ENCODE peak calls at places on chromosomes 11 and 22, in seven cellular contexts. O is GM12865, T is fibroblast of the aortic adventitia, J is kidney epithelial cell, U is natural killer cell, C is prostate gland, N is tibial nerve. F is an unnamed sample.

GRCh38 chr22:48090332-48090672 is 1327.9 kb downstream of the TBC1D22A start:
- DNase-seq in O (no peak), T (no peak), J (no peak), U (no peak), C (no peak), N (no peak), F (no peak)

GRCh38 chr22:36740716-36741115 is 35.2 kb downstream of the IFT27 start:
- DNase-seq in O (no peak), T (no peak), J (no peak), U (no peak), C (no peak), N (no peak), F (no peak)

GRCh38 chr22:45284705-45285305 is at the start of gene UPK3A:
- DNase-seq in O (peak), T (no peak), J (no peak), U (peak), C (peak), N (no peak), F (peak)

GRCh38 chr11:97702948-97703347 is 1313.1 kb downstream of the JRKL start:
- DNase-seq in O (no peak), T (no peak), J (no peak), U (no peak), C (no peak), N (no peak), F (no peak)

GRCh38 chr11:2549876-2550605 is 105.2 kb downstream of the KCNQ1 start:
- DNase-seq in O (no peak), T (no peak), J (no peak), U (no peak), C (no peak), N (no peak), F (no peak)

GRCh38 chr22:43418079-43418825 is 6.4 kb downstream of the MPPED1 start:
- DNase-seq in O (no peak), T (no peak), J (no peak), U (no peak), C (no peak), N (no peak), F (no peak)

GRCh38 chr11:118152552-118153471 is at the start of gene SCN4B:
- DNase-seq in O (no peak), T (peak), J (no peak), U (no peak), C (peak), N (no peak), F (peak)

GRCh38 chr22:31046591-31047226 is 34.4 kb upstream of the SMTN start:
- DNase-seq in O (no peak), T (no peak), J (no peak), U (no peak), C (no peak), N (peak), F (no peak)

GRCh38 chr11:7278314-7278917 is 26.7 kb downstream of the SYT9 start:
- DNase-seq in O (peak), T (peak), J (no peak), U (no peak), C (no peak), N (no peak), F (no peak)

GRCh38 chr22:27438271-27438980 is 363.1 kb downstream of the MN1 start:
- DNase-seq in O (no peak), T (peak), J (no peak), U (no peak), C (peak), N (peak), F (no peak)

GRCh38 chr11:28447226-28447625 is 339.0 kb downstream of the METTL15 start:
- DNase-seq in O (no peak), T (peak), J (no peak), U (no peak), C (no peak), N (no peak), F (no peak)

GRCh38 chr11:63931045-63931444 is 7.8 kb upstream of the NAA40 start:
- DNase-seq in O (no peak), T (no peak), J (no peak), U (no peak), C (no peak), N (no peak), F (no peak)

GRCh38 chr11:131025020-131025419 is 108.7 kb upstream of the SNX19 start:
- DNase-seq in O (peak), T (peak), J (no peak), U (no peak), C (no peak), N (no peak), F (no peak)

GRCh38 chr11:1308745-1309497 is 511 bp downstream of the TOLLIP start:
- DNase-seq in O (peak), T (peak), J (no peak), U (no peak), C (no peak), N (no peak), F (no peak)

GRCh38 chr11:64844330-64845124 is at the start of gene CDC42BPG:
- DNase-seq in O (peak), T (peak), J (no peak), U (peak), C (peak), N (no peak), F (peak)

DNA sequence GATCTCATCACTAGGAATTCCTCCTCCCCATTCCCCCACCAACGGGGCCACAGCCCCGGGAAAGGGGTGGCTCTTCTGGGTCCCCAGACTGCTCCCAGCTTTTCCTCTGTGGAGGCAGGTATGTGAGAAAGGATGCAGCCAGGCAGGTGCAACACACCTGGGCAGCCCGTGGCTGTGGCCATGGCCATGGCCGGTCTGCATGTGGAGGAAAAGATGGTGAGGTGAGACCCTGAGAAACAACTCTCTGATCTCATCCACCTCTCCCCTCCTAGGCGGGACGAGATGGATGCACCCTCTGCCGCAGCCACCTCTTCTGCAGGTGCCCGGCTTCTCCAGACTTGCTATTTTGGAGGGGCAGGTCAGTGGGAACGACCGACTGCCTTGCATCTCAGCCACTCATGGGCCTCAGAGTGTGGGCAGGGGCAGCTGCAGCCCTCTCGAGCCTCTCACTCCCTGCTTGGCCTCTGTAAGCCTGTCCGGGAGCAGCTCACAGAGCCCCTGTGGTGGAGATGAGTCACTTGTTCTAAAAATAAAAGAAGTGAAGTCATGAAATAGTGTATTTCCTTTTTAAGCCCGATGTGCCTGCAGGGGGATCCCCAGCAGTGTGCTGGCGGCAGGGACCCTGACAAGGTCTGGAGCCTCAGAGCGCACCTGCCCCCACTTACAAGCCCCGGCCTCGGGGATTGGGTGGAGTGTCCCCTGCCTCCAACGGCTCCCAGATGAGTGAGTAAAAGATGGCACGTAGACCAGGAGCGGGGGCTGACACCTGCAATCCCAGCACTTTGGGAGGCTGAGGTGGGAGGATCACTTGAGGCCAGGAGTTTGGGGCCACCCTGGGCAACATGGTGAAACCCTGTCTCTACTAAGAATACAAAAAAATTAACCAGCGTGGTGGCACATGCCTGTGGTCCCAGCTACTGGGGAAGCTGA is 10.7 kb downstream of the SMIM38 start:
- DNase-seq in O (peak), T (peak), J (peak), U (no peak), C (no peak), N (no peak), F (no peak)
- TF ChIP-seq CTCF in O (no peak), T (peak), J (peak), U (no peak), C (no peak), N (no peak), F (no peak)

GRCh38 chr11:45817191-45817590 is 12.2 kb downstream of the SLC35C1 start:
- DNase-seq in O (peak), T (no peak), J (no peak), U (no peak), C (no peak), N (no peak), F (no peak)
- TF ChIP-seq CTCF in O (no peak), T (no peak), J (no peak), U (no peak), C (no peak), N (no peak), F (no peak)

GRCh38 chr22:26174280-26174679 is 5.0 kb downstream of the SEZ6L start:
- DNase-seq in O (no peak), T (no peak), J (no peak), U (no peak), C (no peak), N (no peak), F (no peak)
- TF ChIP-seq CTCF in O (no peak), T (no peak), J (no peak), U (no peak), C (no peak), N (no peak), F (peak)

GRCh38 chr11:76513654-76514034 is 68.8 kb downstream of the EMSY start:
- DNase-seq in O (no peak), T (no peak), J (no peak), U (no peak), C (no peak), N (no peak), F (no peak)

GRCh38 chr11:76510060-76511047 is 65.5 kb downstream of the EMSY start:
- DNase-seq in O (no peak), T (peak), J (no peak), U (no peak), C (no peak), N (no peak), F (no peak)

GRCh38 chr11:76515494-76515893 is 70.7 kb downstream of the EMSY start:
- DNase-seq in O (no peak), T (peak), J (no peak), U (no peak), C (no peak), N (no peak), F (no peak)

GRCh38 chr11:76512851-76513653 is 68.2 kb downstream of the EMSY start:
- DNase-seq in O (peak), T (peak), J (no peak), U (no peak), C (no peak), N (no peak), F (no peak)
- TF ChIP-seq CTCF in O (peak), T (peak), J (no peak), U (peak), C (peak), N (peak), F (peak)

GRCh38 chr11:62719302-62719978 is 7.8 kb downstream of the HNRNPUL2 start:
- DNase-seq in O (no peak), T (no peak), J (no peak), U (no peak), C (no peak), N (no peak), F (no peak)

GRCh38 chr11:62726156-62727006 is 876 bp downstream of the HNRNPUL2 start:
- DNase-seq in O (no peak), T (no peak), J (no peak), U (no peak), C (peak), N (no peak), F (no peak)

GRCh38 chr11:62725686-62726085 is 1.6 kb downstream of the HNRNPUL2 start:
- DNase-seq in O (no peak), T (no peak), J (no peak), U (no peak), C (no peak), N (no peak), F (no peak)

GRCh38 chr11:62724171-62724570 is 3.1 kb downstream of the HNRNPUL2 start:
- DNase-seq in O (no peak), T (no peak), J (no peak), U (no peak), C (no peak), N (no peak), F (no peak)

GRCh38 chr11:62721994-62722393 is 5.3 kb downstream of the HNRNPUL2 start:
- DNase-seq in O (no peak), T (peak), J (no peak), U (no peak), C (no peak), N (no peak), F (no peak)
- TF ChIP-seq CTCF in O (no peak), T (peak), J (no peak), U (no peak), C (no peak), N (no peak), F (peak)

GRCh38 chr11:120239713-120240640 is at the start of gene POU2F3:
- DNase-seq in O (no peak), T (no peak), J (no peak), U (no peak), C (no peak), N (no peak), F (no peak)
- TF ChIP-seq CTCF in O (peak), T (peak), J (peak), U (no peak), C (peak), N (no peak), F (peak)

DNA sequence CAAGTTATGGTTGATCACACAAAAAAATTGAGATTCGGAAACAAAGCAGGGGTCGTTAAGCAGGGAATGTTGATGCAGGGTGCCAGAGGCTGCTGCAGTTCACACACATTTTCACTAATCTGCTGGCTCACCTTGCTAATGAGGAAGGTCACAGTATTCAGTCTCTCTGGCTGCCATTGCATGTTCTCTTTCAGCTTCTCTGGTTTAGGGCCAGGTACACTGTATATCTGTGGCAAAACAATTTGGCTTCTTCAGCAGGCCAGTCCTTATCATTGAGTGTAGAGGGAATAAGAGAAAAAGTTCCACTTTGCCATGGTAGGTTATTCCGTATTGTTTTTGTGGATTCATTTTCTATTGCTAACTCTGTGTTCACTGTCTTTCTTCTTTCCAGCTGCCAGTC is 283.7 kb upstream of the ANO3 start:
- DNase-seq in O (no peak), T (no peak), J (no peak), U (no peak), C (no peak), N (no peak), F (no peak)
- TF ChIP-seq CTCF in O (no peak), T (no peak), J (no peak), U (no peak), C (no peak), N (no peak), F (no peak)

F was measured in progenitor cell of endocrine pancreas.